ENCODE peak calls at places on chromosomes 12 and 14, in nine cellular contexts. P, N, R, S, V, M, G, L and U are unnamed samples.

GRCh38 chr14:73777420-73777819 is 63.2 kb upstream of the PNMA1 start:
- DNase-seq in P (no peak), N (no peak), R (no peak), S (no peak), V (no peak), M (no peak), G (no peak), L (no peak), U (peak; percentile 83)

GRCh38 chr12:80643961-80644360 is 63.5 kb upstream of the MYF6 start:
- DNase-seq in P (no peak), N (peak; percentile 35), R (no peak), S (no peak), V (no peak), M (no peak), G (no peak), L (no peak), U (no peak)

GRCh38 chr12:452667-453210 is 7.0 kb upstream of the B4GALNT3 start:
- DNase-seq in P (peak; percentile 74), N (no peak), R (peak; percentile 48), S (no peak), V (no peak), M (no peak), G (no peak), L (peak; percentile 55), U (no peak)

GRCh38 chr12:72236071-72236705 is 36.0 kb upstream of the TRHDE start:
- DNase-seq in P (no peak), N (peak; percentile 16), R (no peak), S (no peak), V (no peak), M (no peak), G (no peak), L (no peak), U (no peak)

GRCh38 chr14:77458249-77458950 is 507 bp downstream of the AHSA1 start:
- DNase-seq in P (peak; percentile 19), N (peak; percentile 25), R (peak; percentile 9), S (no peak), V (no peak), M (no peak), G (peak; percentile 15), L (no peak), U (peak; percentile 71)

GRCh38 chr12:52351196-52352059 is 15.9 kb downstream of the KRT85 start:
- DNase-seq in P (peak; percentile 72), N (no peak), R (peak; percentile 18), S (no peak), V (no peak), M (no peak), G (no peak), L (peak; percentile 54), U (no peak)

GRCh38 chr12:63944586-63945228 is 100.2 kb downstream of the SRGAP1 start:
- DNase-seq in P (no peak), N (no peak), R (no peak), S (no peak), V (no peak), M (no peak), G (no peak), L (no peak), U (no peak)

GRCh38 chr12:79778802-79779201 is 88.0 kb upstream of the PAWR start:
- DNase-seq in P (no peak), N (no peak), R (no peak), S (no peak), V (no peak), M (no peak), G (no peak), L (no peak), U (no peak)

GRCh38 chr14:88995437-88996198 is 171.2 kb downstream of the TTC8 start:
- DNase-seq in P (no peak), N (peak; percentile 92), R (no peak), S (peak; percentile 85), V (no peak), M (peak; percentile 66), G (no peak), L (no peak), U (no peak)

GRCh38 chr12:10128687-10129086 is 1.3 kb downstream of the CLEC7A start:
- DNase-seq in P (no peak), N (no peak), R (no peak), S (no peak), V (no peak), M (no peak), G (no peak), L (no peak), U (no peak)

GRCh38 chr14:51139221-51139681 is 44.3 kb upstream of the TRIM9 start:
- DNase-seq in P (no peak), N (peak; percentile 5), R (no peak), S (no peak), V (no peak), M (no peak), G (no peak), L (no peak), U (no peak)

GRCh38 chr12:51439330-51439729 is 14.7 kb downstream of the SLC4A8 start:
- DNase-seq in P (no peak), N (no peak), R (no peak), S (no peak), V (no peak), M (no peak), G (no peak), L (no peak), U (no peak)

GRCh38 chr14:81009339-81009738 is 53.9 kb downstream of the TSHR start:
- DNase-seq in P (no peak), N (no peak), R (no peak), S (no peak), V (no peak), M (no peak), G (no peak), L (no peak), U (no peak)

GRCh38 chr14:52661314-52661713 is 34.0 kb downstream of the ERO1A start:
- DNase-seq in P (no peak), N (no peak), R (no peak), S (no peak), V (no peak), M (no peak), G (no peak), L (no peak), U (no peak)

GRCh38 chr12:24562761-24563392 is 386.0 kb downstream of the BCAT1 start:
- DNase-seq in P (no peak), N (peak; percentile 43), R (no peak), S (no peak), V (peak; percentile 75), M (peak; percentile 65), G (peak; percentile 14), L (peak; percentile 40), U (peak; percentile 71)

GRCh38 chr12:19624401-19624930 is 185.2 kb downstream of the AEBP2 start:
- DNase-seq in P (no peak), N (no peak), R (no peak), S (no peak), V (no peak), M (no peak), G (no peak), L (no peak), U (peak; percentile 58)